ENCODE peak calls at places on chromosomes 3 and 15, in five cellular contexts. I, J, H, U and A are unnamed samples.

GRCh38 chr3:146065573-146066006 is 95.4 kb downstream of the PLOD2 start:
- DNase-seq in J (peak; percentile 22), U (peak; percentile 71), I (no peak), H (peak; percentile 6), A (peak; percentile 18)

GRCh38 chr3:189687475-189687874 is 56.3 kb downstream of the TP63 start:
- DNase-seq in I (no peak), H (no peak), J (no peak), U (no peak), A (no peak)

GRCh38 chr3:191792580-191792979 is 331.6 kb downstream of the PYDC2 start:
- DNase-seq in U (no peak), I (no peak), H (no peak), J (no peak), A (no peak)

GRCh38 chr3:143538577-143538981 is 309.7 kb downstream of the SLC9A9 start:
- DNase-seq in J (no peak), H (no peak), I (no peak), U (peak; percentile 68), A (no peak)

GRCh38 chr15:101250331-101250730 is 1.5 kb downstream of the CHSY1 start:
- DNase-seq in U (peak; percentile 42), J (no peak), I (no peak), H (no peak), A (peak; percentile 65)

GRCh38 chr3:25420168-25420567 is 7.9 kb upstream of the RARB start:
- DNase-seq in H (no peak), U (no peak), J (no peak), I (no peak), A (no peak)

GRCh38 chr3:79367066-79367465 is 400.7 kb downstream of the ROBO1 start:
- DNase-seq in I (no peak), J (no peak), U (peak; percentile 7), H (no peak), A (no peak)

GRCh38 chr15:67570875-67571642 is 28.6 kb downstream of the MAP2K5 start:
- DNase-seq in H (no peak), J (no peak), U (no peak), I (no peak), A (no peak)

GRCh38 chr15:90560229-90560771 is 30.6 kb downstream of the CRTC3 start:
- DNase-seq in U (peak; percentile 99), I (no peak), H (no peak), J (no peak), A (no peak)

GRCh38 chr3:193729601-193730000 is 136.6 kb downstream of the OPA1 start:
- DNase-seq in I (no peak), U (no peak), J (no peak), H (no peak), A (no peak)

GRCh38 chr3:53254810-53255359 is 937 bp downstream of the TKT start:
- DNase-seq in I (peak; percentile 49), J (peak; percentile 62), U (peak; percentile 59), H (no peak), A (peak; percentile 71)

GRCh38 chr3:137438561-137438960 is 325.6 kb upstream of the SOX14 start:
- DNase-seq in U (no peak), I (no peak), J (no peak), H (no peak), A (no peak)

GRCh38 chr3:107222927-107223326 is 154.3 kb upstream of the CCDC54 start:
- DNase-seq in U (peak; percentile 94), I (no peak), J (no peak), H (no peak), A (no peak)

GRCh38 chr3:129161860-129162271 is 1.0 kb upstream of the ISY1 start:
- DNase-seq in I (no peak), U (no peak), H (peak; percentile 3), J (peak; percentile 13), A (peak; percentile 26)

GRCh38 chr15:82875411-82876003 is 66.1 kb downstream of the WHAMM start:
- DNase-seq in I (no peak), H (no peak), U (no peak), J (no peak), A (no peak)

GRCh38 chr15:73782339-73782979 is 29.3 kb upstream of the INSYN1 start:
- DNase-seq in H (no peak), U (no peak), J (no peak), I (no peak), A (peak; percentile 51)

GRCh38 chr15:73866881-73867410 is 6.4 kb upstream of the TBC1D21 start:
- DNase-seq in H (no peak), U (no peak), J (no peak), I (no peak), A (no peak)

GRCh38 chr15:41154412-41154811 is 38.3 kb upstream of the INO80 start:
- DNase-seq in I (no peak), H (no peak), J (peak; percentile 4), U (no peak), A (no peak)

GRCh38 chr3:162799910-162800309 is 1303.3 kb downstream of the OTOL1 start:
- DNase-seq in I (no peak), J (no peak), U (no peak), H (no peak), A (no peak)

GRCh38 chr15:31153531-31153930 is 52.0 kb upstream of the TRPM1 start:
- DNase-seq in U (no peak), J (no peak), H (no peak), I (no peak), A (no peak)

GRCh38 chr3:177679568-177680441 is 482.5 kb upstream of the TBL1XR1 start:
- DNase-seq in U (peak; percentile 96), H (no peak), I (no peak), J (no peak), A (no peak)

GRCh38 chr3:138331143-138331894 is 1.7 kb upstream of the NME9 start:
- DNase-seq in I (no peak), J (no peak), U (no peak), H (no peak), A (no peak)

GRCh38 chr3:50632450-50632849 is 15.5 kb downstream of the MAPKAPK3 start:
- DNase-seq in J (no peak), U (no peak), H (no peak), I (no peak), A (no peak)

GRCh38 chr3:184241447-184242296 is 7.1 kb downstream of the ALG3 start:
- DNase-seq in J (peak; percentile 67), I (no peak), H (peak; percentile 81), U (peak; percentile 36), A (no peak)